ENCODE peak calls at places on chromosome 13, in five cellular contexts. One of them, this sample, is unnamed.

GRCh38 chr13:106526748-106527488 is 8.5 kb downstream of the EFNB2 start:
- DNase-seq in NT2/D1: no peak
- DNase-seq in cardiac fibroblast: no peak
- DNase-seq in adrenal gland: no peak
- DNase-seq in thoracic aorta: no peak
- DNase-seq in this sample: no peak

GRCh38 chr13:63351081-63351480 is 1935.4 kb upstream of the PCDH20 start:
- DNase-seq in NT2/D1: no peak
- DNase-seq in cardiac fibroblast: no peak
- DNase-seq in adrenal gland: no peak
- DNase-seq in thoracic aorta: no peak
- DNase-seq in this sample: peak; percentile 5

GRCh38 chr13:51501592-51502205 is 48.9 kb upstream of the INTS6 start:
- DNase-seq in NT2/D1: no peak
- DNase-seq in cardiac fibroblast: peak; percentile 79
- DNase-seq in adrenal gland: peak; percentile 23
- DNase-seq in thoracic aorta: no peak
- DNase-seq in this sample: no peak

GRCh38 chr13:40316301-40316700 is 350.1 kb downstream of the FOXO1 start:
- DNase-seq in NT2/D1: no peak
- DNase-seq in cardiac fibroblast: no peak
- DNase-seq in adrenal gland: peak; percentile 82
- DNase-seq in thoracic aorta: no peak
- DNase-seq in this sample: no peak

GRCh38 chr13:32897296-32897695 is 118.9 kb upstream of the KL start:
- DNase-seq in NT2/D1: no peak
- DNase-seq in cardiac fibroblast: no peak
- DNase-seq in adrenal gland: no peak
- DNase-seq in thoracic aorta: no peak
- DNase-seq in this sample: no peak

GRCh38 chr13:23547000-23547590 is 23.1 kb upstream of the TNFRSF19 start:
- DNase-seq in NT2/D1: no peak
- DNase-seq in cardiac fibroblast: peak; percentile 29
- DNase-seq in adrenal gland: no peak
- DNase-seq in thoracic aorta: no peak
- DNase-seq in this sample: no peak

GRCh38 chr13:48580886-48581285 is 48.0 kb upstream of the RCBTB2 start:
- DNase-seq in NT2/D1: no peak
- DNase-seq in cardiac fibroblast: no peak
- DNase-seq in adrenal gland: no peak
- DNase-seq in thoracic aorta: no peak
- DNase-seq in this sample: no peak

GRCh38 chr13:44234566-44234965 is 139.1 kb upstream of the SERP2 start:
- DNase-seq in NT2/D1: no peak
- DNase-seq in cardiac fibroblast: peak; percentile 42
- DNase-seq in adrenal gland: no peak
- DNase-seq in thoracic aorta: no peak
- DNase-seq in this sample: no peak

GRCh38 chr13:99542788-99543406 is 41.6 kb downstream of the TM9SF2 start:
- DNase-seq in NT2/D1: no peak
- DNase-seq in cardiac fibroblast: no peak
- DNase-seq in adrenal gland: peak; percentile 20
- DNase-seq in thoracic aorta: no peak
- DNase-seq in this sample: no peak

GRCh38 chr13:29934531-29935308 is 84.3 kb upstream of the UBL3 start:
- DNase-seq in NT2/D1: no peak
- DNase-seq in cardiac fibroblast: no peak
- DNase-seq in adrenal gland: no peak
- DNase-seq in thoracic aorta: no peak
- DNase-seq in this sample: no peak

GRCh38 chr13:53301449-53301848 is 272.8 kb downstream of the OLFM4 start:
- DNase-seq in NT2/D1: no peak
- DNase-seq in cardiac fibroblast: no peak
- DNase-seq in adrenal gland: no peak
- DNase-seq in thoracic aorta: no peak
- DNase-seq in this sample: no peak

GRCh38 chr13:100721885-100722512 is 47.4 kb upstream of the TMTC4 start:
- DNase-seq in NT2/D1: peak; percentile 40
- DNase-seq in cardiac fibroblast: peak; percentile 67
- DNase-seq in adrenal gland: peak; percentile 61
- DNase-seq in thoracic aorta: no peak
- DNase-seq in this sample: peak; percentile 26

GRCh38 chr13:73952683-73953082 is 181.5 kb downstream of the KLF12 start:
- DNase-seq in NT2/D1: no peak
- DNase-seq in cardiac fibroblast: no peak
- DNase-seq in adrenal gland: no peak
- DNase-seq in thoracic aorta: no peak
- DNase-seq in this sample: no peak

GRCh38 chr13:78183737-78184136 is 265.1 kb upstream of the EDNRB start:
- DNase-seq in NT2/D1: no peak
- DNase-seq in cardiac fibroblast: peak; percentile 70
- DNase-seq in adrenal gland: no peak
- DNase-seq in thoracic aorta: no peak
- DNase-seq in this sample: peak; percentile 31

GRCh38 chr13:108877300-108877699 is 247.9 kb downstream of the MYO16 start:
- DNase-seq in NT2/D1: no peak
- DNase-seq in cardiac fibroblast: peak; percentile 43
- DNase-seq in adrenal gland: no peak
- DNase-seq in thoracic aorta: no peak
- DNase-seq in this sample: no peak

GRCh38 chr13:43005460-43006236 is 13.6 kb upstream of the EPSTI1 start:
- DNase-seq in NT2/D1: no peak
- DNase-seq in cardiac fibroblast: peak; percentile 75
- DNase-seq in adrenal gland: no peak
- DNase-seq in thoracic aorta: no peak
- DNase-seq in this sample: no peak

GRCh38 chr13:77274126-77274525 is 52.8 kb downstream of the MYCBP2 start:
- DNase-seq in NT2/D1: no peak
- DNase-seq in cardiac fibroblast: no peak
- DNase-seq in adrenal gland: no peak
- DNase-seq in thoracic aorta: no peak
- DNase-seq in this sample: no peak

GRCh38 chr13:51585696-51586095 is 1.4 kb downstream of the WDFY2 start:
- DNase-seq in NT2/D1: no peak
- DNase-seq in cardiac fibroblast: peak; percentile 84
- DNase-seq in adrenal gland: no peak
- DNase-seq in thoracic aorta: no peak
- DNase-seq in this sample: no peak

GRCh38 chr13:98749501-98749900 is 3.0 kb downstream of the SLC15A1 start:
- DNase-seq in NT2/D1: no peak
- DNase-seq in cardiac fibroblast: peak; percentile 75
- DNase-seq in adrenal gland: no peak
- DNase-seq in thoracic aorta: no peak
- DNase-seq in this sample: no peak

DNA sequence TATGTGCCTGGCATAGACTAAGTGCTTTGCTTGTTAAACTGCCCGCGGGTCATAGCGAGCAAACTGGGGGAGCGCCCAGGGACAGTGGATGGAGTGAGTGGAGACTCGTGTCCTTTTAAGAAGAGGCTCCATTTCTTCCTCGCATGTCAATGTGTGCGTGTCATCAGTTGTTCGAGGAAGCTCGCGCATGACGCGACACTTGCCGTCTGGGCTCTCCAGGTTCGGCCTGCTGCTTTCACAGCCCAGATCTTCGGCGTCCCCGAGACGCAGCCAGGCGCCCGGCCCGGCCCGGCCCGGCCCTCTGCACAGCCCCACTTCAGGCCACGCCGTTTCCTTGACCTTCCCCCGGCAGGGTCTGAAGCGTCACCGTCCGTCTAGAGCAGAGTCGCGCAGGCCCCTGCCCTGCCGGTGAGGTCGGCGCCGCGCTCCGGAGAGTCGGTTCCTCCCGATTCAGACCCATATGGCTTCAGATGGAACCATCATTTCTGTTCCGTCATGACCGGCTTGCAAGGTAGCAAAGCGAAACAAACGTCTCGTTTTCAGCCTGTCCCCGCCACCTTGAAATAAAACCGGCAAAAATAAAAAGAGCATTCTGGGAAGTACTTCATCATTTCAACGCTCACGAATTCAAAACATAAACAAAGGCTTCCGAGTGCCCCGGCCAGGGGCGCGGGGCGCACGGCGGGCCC is 604 bp upstream of the ARHGEF7 start:
- DNase-seq in NT2/D1: no peak
- DNase-seq in cardiac fibroblast: peak; percentile 48
- DNase-seq in adrenal gland: peak; percentile 59
- DNase-seq in thoracic aorta: peak; percentile 30
- DNase-seq in this sample: no peak
- H3K4me3 ChIP-seq in NT2/D1: peak overlapping the region; percentile 56
- H3K4me3 ChIP-seq in cardiac fibroblast: peak overlapping the region; percentile 46
- H3K4me3 ChIP-seq in adrenal gland: peak overlapping the region; percentile 71
- H3K4me3 ChIP-seq in thoracic aorta: peak overlapping the region; percentile 76
- H3K4me3 ChIP-seq in this sample: peak overlapping the region; percentile 51

GRCh38 chr13:80131204-80131603 is 209.7 kb downstream of the SPRY2 start:
- DNase-seq in NT2/D1: no peak
- DNase-seq in cardiac fibroblast: peak; percentile 77
- DNase-seq in adrenal gland: peak; percentile 71
- DNase-seq in thoracic aorta: peak; percentile 31
- DNase-seq in this sample: no peak
- H3K4me3 ChIP-seq in NT2/D1: no peak overlapping the region
- H3K4me3 ChIP-seq in cardiac fibroblast: peak overlapping the region; percentile 40
- H3K4me3 ChIP-seq in adrenal gland: peak overlapping the region; percentile 18
- H3K4me3 ChIP-seq in thoracic aorta: peak overlapping the region; percentile 63
- H3K4me3 ChIP-seq in this sample: peak overlapping the region; percentile 24

DNA sequence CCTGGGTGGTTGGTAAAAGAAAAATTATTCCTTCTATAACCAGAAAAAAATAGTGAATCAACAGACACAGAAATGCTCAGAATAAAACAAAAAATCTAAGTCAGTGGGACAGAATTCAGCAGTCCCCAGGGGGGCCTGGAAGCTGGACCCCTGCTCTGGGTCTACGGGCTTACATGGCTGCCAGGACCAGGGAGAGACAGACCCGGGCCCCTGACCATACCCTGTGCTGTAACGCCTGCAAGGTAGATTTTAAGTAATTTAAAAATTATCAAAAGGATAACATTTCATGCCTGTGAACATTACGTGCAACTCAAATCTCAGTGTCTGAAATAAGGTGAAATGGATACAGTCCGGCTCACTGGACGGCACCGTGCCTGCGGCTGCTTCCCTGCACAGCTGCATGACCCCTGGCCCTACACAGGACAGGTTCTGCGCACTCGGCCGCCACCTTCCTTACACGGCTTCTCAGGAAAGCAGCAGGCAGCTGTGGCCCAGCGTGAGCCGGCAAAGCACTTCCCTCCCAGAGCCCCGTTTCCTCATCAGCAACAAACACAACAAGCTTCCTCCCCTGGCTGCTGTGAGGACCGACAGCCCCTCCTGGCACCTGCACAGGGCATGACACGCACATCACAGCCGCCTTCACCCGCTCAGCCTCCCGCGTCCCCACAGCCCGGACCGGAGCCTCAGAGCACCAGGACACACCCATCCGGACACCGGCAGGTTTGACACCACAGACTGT is 22.2 kb downstream of the RASA3 start:
- DNase-seq in NT2/D1: no peak
- DNase-seq in cardiac fibroblast: no peak
- DNase-seq in adrenal gland: peak; percentile 31
- DNase-seq in thoracic aorta: no peak
- DNase-seq in this sample: no peak
- H3K4me3 ChIP-seq in NT2/D1: no peak overlapping the region
- H3K4me3 ChIP-seq in cardiac fibroblast: no peak overlapping the region
- H3K4me3 ChIP-seq in adrenal gland: no peak overlapping the region
- H3K4me3 ChIP-seq in thoracic aorta: no peak overlapping the region
- H3K4me3 ChIP-seq in this sample: no peak overlapping the region

DNA sequence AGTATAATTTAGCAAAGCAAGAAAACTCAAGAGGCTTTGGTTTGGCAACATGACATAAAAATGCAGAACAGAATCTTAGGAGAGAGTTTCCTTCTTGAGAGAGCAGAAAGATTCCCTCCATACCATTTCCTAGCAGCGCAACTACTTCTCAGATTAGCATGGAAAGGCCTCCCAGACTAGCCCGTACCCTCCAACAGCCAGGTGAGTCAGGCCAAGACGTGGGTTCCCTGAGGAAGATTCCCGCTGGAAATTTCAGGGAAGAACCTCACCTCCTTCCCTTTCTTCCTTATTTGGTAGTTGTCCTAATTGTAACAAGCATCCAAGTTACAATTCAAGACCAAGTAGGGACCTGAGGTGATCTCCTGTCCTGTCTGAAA is 12.3 kb downstream of the COL4A2 start:
- DNase-seq in NT2/D1: no peak
- DNase-seq in cardiac fibroblast: no peak
- DNase-seq in adrenal gland: no peak
- DNase-seq in thoracic aorta: no peak
- DNase-seq in this sample: no peak
- H3K4me3 ChIP-seq in NT2/D1: no peak overlapping the region
- H3K4me3 ChIP-seq in cardiac fibroblast: peak overlapping the region; percentile 18
- H3K4me3 ChIP-seq in adrenal gland: no peak overlapping the region
- H3K4me3 ChIP-seq in thoracic aorta: peak overlapping the region; percentile 31
- H3K4me3 ChIP-seq in this sample: no peak overlapping the region

This sample was measured in skeletal muscle cell.